ENCODE peak calls at places on chromosomes 3 and 15, in five cellular contexts. C is sigmoid colon, P is spleen, X is esophagus muscularis mucosa, D is SK-N-SH. G is an unnamed sample.

GRCh38 chr15:96393209-96393513 is 62.7 kb downstream of the NR2F2 start:
- DNase-seq in C (no peak), P (no peak), X (no peak), D (no peak), G (no peak)

GRCh38 chr15:85411992-85412538 is 31.7 kb downstream of the AKAP13 start:
- DNase-seq in C (no peak), X (no peak), P (no peak), D (no peak), G (no peak)

GRCh38 chr15:87623832-87624231 is 632.7 kb downstream of the NTRK3 start:
- DNase-seq in D (no peak), C (no peak), P (no peak), X (no peak), G (no peak)

GRCh38 chr3:66588340-66588847 is 87.6 kb upstream of the LRIG1 start:
- DNase-seq in P (no peak), C (no peak), D (no peak), X (no peak), G (no peak)

GRCh38 chr3:141485578-141486415 is 1.0 kb upstream of the RASA2 start:
- DNase-seq in X (no peak), P (peak), C (no peak), D (no peak), G (no peak)

GRCh38 chr3:196016485-196016884 is 65.4 kb downstream of the TFRC start:
- DNase-seq in D (no peak), C (no peak), P (no peak), X (no peak), G (no peak)

GRCh38 chr3:139201446-139202225 is 142.2 kb upstream of the MRPS22 start:
- DNase-seq in X (no peak), P (no peak), D (no peak), C (no peak), G (no peak)

GRCh38 chr3:45224824-45225464 is 1.1 kb downstream of the TMEM158 start:
- DNase-seq in D (peak), X (no peak), C (peak), P (peak), G (peak)

GRCh38 chr15:65342493-65342892 is 35.3 kb downstream of the IGDCC3 start:
- DNase-seq in D (peak), C (no peak), X (no peak), P (peak), G (no peak)

GRCh38 chr15:22263738-22264137 is 183.4 kb downstream of the OR4M2 start:
- DNase-seq in C (no peak), P (no peak), D (no peak), X (no peak), G (no peak)

GRCh38 chr15:70802629-70803028 is 39.3 kb upstream of the UACA start:
- DNase-seq in P (no peak), C (no peak), D (no peak), X (no peak), G (no peak)

GRCh38 chr3:194327414-194328079 is 23.6 kb downstream of the CPN2 start:
- DNase-seq in P (no peak), X (no peak), D (no peak), C (no peak), G (no peak)

GRCh38 chr15:69685524-69686452 is 233.2 kb downstream of the RPLP1 start:
- DNase-seq in X (no peak), P (no peak), C (no peak), D (no peak), G (peak)

GRCh38 chr3:148466143-148466542 is 231.6 kb upstream of the AGTR1 start:
- DNase-seq in D (no peak), X (no peak), C (no peak), P (no peak), G (no peak)

GRCh38 chr3:122030381-122031122 is 8.5 kb upstream of the ILDR1 start:
- DNase-seq in D (no peak), P (no peak), X (no peak), C (no peak), G (no peak)

GRCh38 chr15:28885630-28886430 is at the start of gene APBA2:
- DNase-seq in X (no peak), D (peak), P (peak), C (no peak), G (no peak)

GRCh38 chr3:152417181-152417580 is 148.5 kb downstream of the MBNL1 start:
- DNase-seq in C (no peak), D (no peak), X (no peak), P (no peak), G (no peak)

GRCh38 chr3:76554717-76555116 is 485.2 kb upstream of the ROBO2 start:
- DNase-seq in P (no peak), X (no peak), C (no peak), D (peak), G (no peak)

GRCh38 chr15:101372149-101372577 is 77.1 kb upstream of the SNRPA1 start:
- DNase-seq in X (no peak), C (peak), D (no peak), P (no peak), G (peak)

GRCh38 chr15:60918234-60918964 is 310.7 kb downstream of the RORA start:
- DNase-seq in P (no peak), X (no peak), D (no peak), C (no peak), G (peak)

GRCh38 chr3:146746190-146746589 is 141.0 kb upstream of the PLSCR5 start:
- DNase-seq in P (no peak), X (no peak), D (no peak), C (no peak), G (no peak)

GRCh38 chr3:151439652-151440125 is 21.2 kb downstream of the IGSF10 start:
- DNase-seq in X (no peak), C (no peak), D (peak), P (no peak), G (no peak)

GRCh38 chr3:8301977-8302589 is 199.5 kb upstream of the LMCD1 start:
- DNase-seq in P (no peak), X (peak), C (no peak), D (peak), G (no peak)

GRCh38 chr15:78341057-78341763 is 1.1 kb downstream of the CRABP1 start:
- DNase-seq in X (no peak), P (peak), C (no peak), D (no peak), G (no peak)

GRCh38 chr15:78343431-78343830 is 3.3 kb downstream of the CRABP1 start:
- DNase-seq in D (no peak), P (peak), C (no peak), X (no peak), G (no peak)

GRCh38 chr15:78338756-78339155 is 1.4 kb upstream of the CRABP1 start:
- DNase-seq in C (no peak), P (peak), D (no peak), X (no peak), G (no peak)

GRCh38 chr15:78339559-78339958 is 594 bp upstream of the CRABP1 start:
- DNase-seq in X (no peak), D (no peak), P (peak), C (no peak), G (no peak)

DNA sequence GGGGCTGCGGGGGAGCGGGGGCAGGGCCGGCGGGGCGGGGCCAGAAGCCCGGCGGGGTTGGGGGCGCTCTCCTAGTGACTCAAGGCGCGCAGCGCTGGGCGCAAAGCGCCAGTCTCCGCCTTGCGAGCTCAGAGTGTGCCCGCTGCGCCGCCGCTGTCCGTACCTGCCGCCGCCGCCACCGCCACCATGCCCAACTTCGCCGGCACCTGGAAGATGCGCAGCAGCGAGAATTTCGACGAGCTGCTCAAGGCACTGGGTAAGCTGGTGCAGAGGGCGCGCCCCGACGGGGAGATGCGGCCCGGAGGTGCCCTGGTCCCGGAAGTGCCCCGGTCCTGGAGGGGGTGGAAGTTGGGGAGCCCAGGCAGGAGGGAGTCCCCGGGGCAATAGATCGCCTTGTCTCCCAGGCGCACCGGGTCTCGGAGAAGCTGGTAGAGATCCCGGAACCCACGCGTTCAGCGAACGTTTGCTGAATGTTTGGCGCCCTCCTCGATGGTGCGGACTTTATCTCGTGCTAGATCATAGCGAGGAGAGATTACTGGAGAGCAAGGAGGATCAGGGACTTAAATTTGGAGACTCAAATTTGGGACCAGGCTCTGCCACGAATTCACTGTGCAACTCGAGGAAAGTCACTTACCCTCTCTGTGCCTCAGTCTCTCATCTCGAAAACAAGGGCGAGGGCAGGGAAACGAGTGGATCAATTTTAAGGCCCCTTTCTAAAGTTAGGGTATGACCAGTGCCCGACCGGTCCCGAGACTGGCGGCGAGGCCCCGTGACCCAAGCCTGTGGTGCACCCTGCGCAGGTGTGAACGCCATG is at the start of gene CRABP1:
- DNase-seq in C (no peak), P (peak), D (peak), X (no peak), G (no peak)
- H3K4me3 ChIP-seq in C (peak), P (peak), D (no peak), X (no peak), G (no peak)

GRCh38 chr15:90162956-90163355 is 38.2 kb upstream of the SEMA4B start:
- DNase-seq in P (no peak), D (no peak), X (no peak), C (no peak), G (no peak)

GRCh38 chr15:90165157-90165556 is 36.0 kb upstream of the SEMA4B start:
- DNase-seq in P (no peak), C (no peak), D (no peak), X (no peak), G (no peak)

GRCh38 chr15:90161946-90162345 is 39.2 kb upstream of the SEMA4B start:
- DNase-seq in X (no peak), C (no peak), D (no peak), P (no peak), G (peak)

GRCh38 chr15:90159213-90159612 is 41.9 kb upstream of the SEMA4B start:
- DNase-seq in D (no peak), C (no peak), P (no peak), X (no peak), G (peak)

GRCh38 chr15:90160781-90161727 is 40.1 kb upstream of the SEMA4B start:
- DNase-seq in D (no peak), P (no peak), X (no peak), C (no peak), G (peak)
- TF ChIP-seq POLR2AphosphoS5 in D (no peak), P (no peak), X (no peak), C (no peak), G (no peak)

GRCh38 chr15:91357527-91357926 is 257.5 kb downstream of the SV2B start:
- DNase-seq in X (no peak), P (no peak), D (no peak), C (no peak), G (no peak)

GRCh38 chr15:91357011-91357410 is 257.0 kb downstream of the SV2B start:
- DNase-seq in P (no peak), C (no peak), X (no peak), D (no peak), G (no peak)

GRCh38 chr15:91356083-91356482 is 256.0 kb downstream of the SV2B start:
- DNase-seq in C (no peak), D (no peak), X (no peak), P (no peak), G (peak)
- TF ChIP-seq CTCF in C (no peak), D (no peak), X (no peak), P (no peak), G (no peak)

GRCh38 chr15:89654311-89654761 is 931 bp downstream of the KIF7 start:
- DNase-seq in P (no peak), C (peak), X (no peak), D (no peak), G (no peak)
- H3K4me3 ChIP-seq in P (peak), C (peak), X (peak), D (peak), G (peak)

DNA sequence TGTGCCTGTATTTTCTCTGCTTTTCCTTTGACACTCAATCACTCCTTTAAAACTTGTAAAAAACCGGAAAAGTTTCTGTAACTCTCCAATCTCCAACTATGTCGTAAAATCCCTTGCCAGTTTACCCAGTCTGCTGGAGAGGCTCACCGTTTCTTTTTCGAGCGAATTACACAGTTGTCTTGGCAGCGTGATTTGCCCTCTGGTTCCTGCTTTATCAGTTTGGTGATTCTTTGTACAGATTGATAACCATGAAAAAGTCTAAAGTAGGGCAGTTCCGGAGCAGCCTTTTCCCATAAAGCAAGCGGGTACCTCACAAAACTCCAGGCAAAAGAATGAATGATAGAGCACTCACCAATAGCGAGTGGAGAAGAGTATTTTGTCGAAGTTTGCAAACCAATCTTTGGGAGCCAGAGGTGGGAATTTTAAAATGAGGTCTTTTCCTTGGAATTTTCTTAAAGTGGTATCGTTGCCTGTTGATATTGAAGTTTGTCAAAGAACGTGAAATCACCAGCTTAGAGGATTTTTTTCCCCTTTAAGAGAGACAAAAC is at the start of gene TTC23:
- DNase-seq in C (no peak), D (no peak), P (no peak), X (no peak), G (peak)
- TF ChIP-seq POLR2AphosphoS5 in C (peak), D (no peak), P (no peak), X (peak), G (peak)

GRCh38 chr3:52451237-52452083 is 2.4 kb downstream of the TNNC1 start:
- DNase-seq in P (no peak), X (no peak), D (no peak), C (no peak), G (no peak)
- TF ChIP-seq CTCF in P (no peak), X (no peak), D (no peak), C (no peak), G (no peak)

GRCh38 chr3:27380433-27381357 is 11.5 kb upstream of the NEK10 start:
- DNase-seq in D (no peak), C (no peak), X (no peak), P (no peak), G (no peak)
- H3K4me3 ChIP-seq in D (no peak), C (no peak), X (no peak), P (no peak), G (no peak)

GRCh38 chr3:177356113-177356512 is 158.8 kb upstream of the TBL1XR1 start:
- DNase-seq in X (no peak), P (no peak), D (no peak), C (no peak), G (no peak)

GRCh38 chr3:177358968-177359600 is 161.8 kb upstream of the TBL1XR1 start:
- DNase-seq in X (no peak), D (peak), C (peak), P (peak), G (peak)

GRCh38 chr3:177359601-177360357 is 162.5 kb upstream of the TBL1XR1 start:
- DNase-seq in C (peak), D (peak), P (peak), X (peak), G (peak)

GRCh38 chr3:177358085-177358967 is 161.0 kb upstream of the TBL1XR1 start:
- DNase-seq in P (peak), D (peak), X (no peak), C (peak), G (peak)

DNA sequence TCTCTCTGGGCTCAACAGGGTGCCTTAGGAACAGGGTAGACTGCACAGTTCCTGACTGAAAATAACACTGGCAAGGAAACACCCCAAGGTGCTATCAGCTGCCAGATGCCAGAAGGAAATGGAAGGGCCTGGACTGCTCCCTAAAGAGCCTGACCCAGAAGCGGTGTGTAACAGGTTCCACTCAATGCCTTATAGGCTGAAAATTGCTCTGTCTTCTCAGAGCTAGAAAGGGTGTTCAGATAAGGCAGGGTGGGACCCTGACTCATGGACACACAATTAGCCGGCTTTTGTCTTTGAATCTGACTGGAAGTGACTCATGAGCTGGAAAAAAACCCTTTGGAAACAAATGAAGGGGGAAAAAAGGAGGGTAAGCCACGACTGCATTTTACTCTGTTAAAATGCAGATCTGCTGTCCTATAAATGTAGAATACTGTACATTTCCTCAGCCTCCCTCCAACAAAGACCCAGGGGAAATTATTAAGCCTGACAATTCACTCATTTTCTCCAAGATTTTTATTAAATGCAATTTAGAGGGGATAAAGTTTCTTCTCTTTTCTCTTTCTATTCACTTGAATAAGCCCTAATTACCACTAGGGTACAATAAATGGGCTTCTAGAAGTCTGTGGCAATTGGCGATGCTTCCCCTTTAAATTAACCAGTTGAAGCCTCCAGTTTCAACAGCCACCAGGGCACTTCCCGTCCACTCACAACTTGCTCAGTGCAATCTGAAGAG is 160.2 kb upstream of the TBL1XR1 start:
- DNase-seq in D (peak), X (no peak), C (no peak), P (no peak), G (peak)
- TF ChIP-seq POLR2AphosphoS5 in D (peak), X (peak), C (peak), P (no peak), G (peak)